ENCODE peak calls at places on chromosomes 6 and 20, in five cellular contexts. U is uterus; F is lower lobe of right lung; V is CD8-positive, alpha-beta T cell; N is psoas muscle. B is an unnamed sample.

GRCh38 chr6:28490191-28490890 is 25.3 kb downstream of the GPX6 start:
- DNase-seq in U (peak; percentile 26), F (no peak), V (no peak), N (no peak), B (no peak)

GRCh38 chr20:38805958-38806854 is 709 bp downstream of the PPP1R16B start:
- DNase-seq in U (no peak), F (peak; percentile 47), V (peak; percentile 30), N (no peak), B (no peak)

GRCh38 chr20:25057234-25058050 is 497 bp downstream of the ACSS1 start:
- DNase-seq in U (peak; percentile 65), F (peak; percentile 87), V (peak; percentile 65), N (peak; percentile 74), B (no peak)

GRCh38 chr6:18388942-18389341 is 1.8 kb downstream of the RNF144B start:
- DNase-seq in U (no peak), F (no peak), V (no peak), N (no peak), B (no peak)

GRCh38 chr6:137571854-137572253 is 77.7 kb upstream of the OLIG3 start:
- DNase-seq in U (no peak), F (no peak), V (peak; percentile 59), N (no peak), B (no peak)

GRCh38 chr6:23611776-23612381 is 514.1 kb upstream of the NRSN1 start:
- DNase-seq in U (no peak), F (no peak), V (no peak), N (no peak), B (no peak)

GRCh38 chr20:1364106-1364505 is 28.7 kb downstream of the FKBP1A start:
- DNase-seq in U (no peak), F (no peak), V (no peak), N (no peak), B (no peak)

GRCh38 chr6:118912646-118913045 is 18.7 kb downstream of the ASF1A start:
- DNase-seq in U (no peak), F (no peak), V (no peak), N (no peak), B (no peak)

GRCh38 chr20:46631212-46631869 is 19.9 kb downstream of the SLC13A3 start:
- DNase-seq in U (no peak), F (peak; percentile 66), V (no peak), N (no peak), B (no peak)

GRCh38 chr6:24524801-24525200 is 30.0 kb downstream of the ALDH5A1 start:
- DNase-seq in U (no peak), F (no peak), V (no peak), N (no peak), B (no peak)

GRCh38 chr6:150245148-150245547 is 102.3 kb downstream of the PPP1R14C start:
- DNase-seq in U (no peak), F (no peak), V (no peak), N (no peak), B (no peak)

GRCh38 chr6:170087946-170088348 is 202.9 kb downstream of the DLL1 start:
- DNase-seq in U (peak; percentile 10), F (peak; percentile 52), V (peak; percentile 51), N (no peak), B (peak; percentile 55)

GRCh38 chr6:41451039-41451438 is 95.1 kb upstream of the FOXP4 start:
- DNase-seq in U (no peak), F (no peak), V (no peak), N (no peak), B (no peak)

GRCh38 chr6:7693827-7694226 is 32.1 kb upstream of the BMP6 start:
- DNase-seq in U (no peak), F (no peak), V (no peak), N (no peak), B (no peak)

GRCh38 chr6:18262812-18263560 is 1.3 kb downstream of the DEK start:
- DNase-seq in U (no peak), F (no peak), V (no peak), N (no peak), B (no peak)

GRCh38 chr6:45607818-45608217 is 230.1 kb upstream of the SUPT3H start:
- DNase-seq in U (no peak), F (no peak), V (no peak), N (no peak), B (no peak)

GRCh38 chr20:39888310-39888709 is 800.7 kb downstream of the MAFB start:
- DNase-seq in U (no peak), F (no peak), V (no peak), N (no peak), B (no peak)

GRCh38 chr20:39880890-39881289 is 808.1 kb downstream of the MAFB start:
- DNase-seq in U (no peak), F (no peak), V (no peak), N (no peak), B (no peak)

GRCh38 chr20:39885975-39886649 is 802.9 kb downstream of the MAFB start:
- DNase-seq in U (peak; percentile 64), F (peak; percentile 55), V (no peak), N (peak; percentile 68), B (peak; percentile 84)

GRCh38 chr20:39890697-39891096 is 798.3 kb downstream of the MAFB start:
- DNase-seq in U (no peak), F (no peak), V (no peak), N (no peak), B (no peak)

GRCh38 chr20:39886650-39887190 is 802.3 kb downstream of the MAFB start:
- DNase-seq in U (no peak), F (no peak), V (no peak), N (peak; percentile 26), B (peak; percentile 60)
- H3K27ac ChIP-seq in U (no peak overlapping the region), F (peak overlapping the region; percentile 42), V (no peak overlapping the region), N (no peak overlapping the region), B (peak overlapping the region; percentile 7)

GRCh38 chr6:33784787-33785186 is 4.1 kb downstream of the LEMD2 start:
- DNase-seq in U (no peak), F (no peak), V (no peak), N (no peak), B (no peak)
- H3K4me1 ChIP-seq in U (peaks cover 19% of the 10 kb centered on the region), F (peaks cover 49% of the 10 kb centered on the region), V (peaks cover 41% of the 10 kb centered on the region), N (peaks cover 37% of the 10 kb centered on the region), B (no peaks in the 10 kb centered on the region)

DNA sequence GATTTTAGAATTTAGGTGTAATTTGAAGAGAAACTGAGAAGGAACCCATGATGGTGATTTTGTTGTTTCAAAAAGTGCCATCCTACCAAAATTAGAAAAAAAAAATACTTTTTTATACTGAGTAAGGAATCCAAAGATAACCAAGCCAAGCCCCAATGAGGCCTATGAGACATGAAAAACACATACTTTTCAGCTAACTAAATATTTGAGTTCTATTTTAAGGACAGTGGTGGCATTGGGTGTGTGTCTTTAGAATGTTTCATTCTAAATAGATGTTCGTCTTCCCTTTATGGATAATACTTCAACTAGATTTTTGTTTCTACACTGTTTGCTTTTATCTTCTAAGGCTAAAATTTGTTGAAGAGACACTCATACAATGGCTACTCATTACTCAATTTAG is 9.6 kb downstream of the CD24 start:
- DNase-seq in U (no peak), F (no peak), V (no peak), N (no peak), B (no peak)
- H3K27ac ChIP-seq in U (no peak overlapping the region), F (no peak overlapping the region), V (no peak overlapping the region), N (no peak overlapping the region), B (no peak overlapping the region)

GRCh38 chr6:88133718-88134117 is 32.4 kb downstream of the CNR1 start:
- DNase-seq in U (no peak), F (no peak), V (no peak), N (no peak), B (no peak)

GRCh38 chr6:88134575-88134974 is 31.6 kb downstream of the CNR1 start:
- DNase-seq in U (no peak), F (no peak), V (no peak), N (no peak), B (no peak)

GRCh38 chr6:88137915-88138314 is 28.2 kb downstream of the CNR1 start:
- DNase-seq in U (no peak), F (no peak), V (no peak), N (no peak), B (no peak)

GRCh38 chr6:88135578-88136114 is 30.5 kb downstream of the CNR1 start:
- DNase-seq in U (no peak), F (no peak), V (no peak), N (no peak), B (no peak)
- H3K4me1 ChIP-seq in U (no peaks in the 10 kb centered on the region), F (no peaks in the 10 kb centered on the region), V (no peaks in the 10 kb centered on the region), N (no peaks in the 10 kb centered on the region), B (no peaks in the 10 kb centered on the region)

B was measured in right atrium auricular region.